ENCODE peak calls at places on chromosomes 13 and 19, in four cellular contexts. W is HFFc6, F is uterus, V is A172. S is an unnamed sample.

GRCh38 chr19:861756-862528 is 2.5 kb downstream of the CFD start:
- DNase-seq in W (no peak), F (no peak), V (no peak), S (no peak)

GRCh38 chr13:89966524-89966923 is 1381.0 kb upstream of the MIR17HG start:
- DNase-seq in W (no peak), F (no peak), V (no peak), S (no peak)

GRCh38 chr13:105278797-105279425 is 1256.6 kb downstream of the EFNB2 start:
- DNase-seq in W (no peak), F (no peak), V (no peak), S (no peak)

GRCh38 chr13:42048625-42049453 is at the start of gene DGKH:
- DNase-seq in W (peak), F (peak), V (peak), S (no peak)

GRCh38 chr13:74555291-74556001 is 421.2 kb upstream of the KLF12 start:
- DNase-seq in W (no peak), F (no peak), V (no peak), S (no peak)

GRCh38 chr13:93819331-93819730 is 592.7 kb downstream of the GPC6 start:
- DNase-seq in W (no peak), F (no peak), V (no peak), S (no peak)

GRCh38 chr13:94413545-94413944 is 65.9 kb downstream of the DCT start:
- DNase-seq in W (no peak), F (no peak), V (no peak), S (no peak)

GRCh38 chr13:100387416-100387815 is 201.2 kb downstream of the GGACT start:
- DNase-seq in W (no peak), F (no peak), V (no peak), S (no peak)

GRCh38 chr13:109949395-109949794 is 163.0 kb upstream of the IRS2 start:
- DNase-seq in W (no peak), F (no peak), V (peak), S (no peak)

GRCh38 chr19:46536391-46536790 is 40.7 kb upstream of the PNMA8B start:
- DNase-seq in W (no peak), F (no peak), V (no peak), S (no peak)